ENCODE peak calls at places on chromosomes 11 and 22, in four cellular contexts. J is K562, U is GM12878, D is HepG2. P is an unnamed sample.

GRCh38 chr11:95267814-95268213 is 36.8 kb upstream of the SESN3 start:
- DNase-seq in U (no peak), D (no peak), J (no peak), P (no peak)

GRCh38 chr11:113240389-113240788 is 74.0 kb upstream of the TTC12 start:
- DNase-seq in U (no peak), D (no peak), J (no peak), P (no peak)

GRCh38 chr11:76131585-76131984 is 74.7 kb downstream of the WNT11 start:
- DNase-seq in U (no peak), J (no peak), D (no peak), P (no peak)

GRCh38 chr11:32334822-32335221 is 100.5 kb downstream of the WT1 start:
- DNase-seq in J (peak; percentile 40), D (peak; percentile 45), U (no peak), P (no peak)

GRCh38 chr22:24180316-24181087 is 785 bp upstream of the SUSD2 start:
- DNase-seq in J (no peak), D (no peak), U (no peak), P (no peak)

GRCh38 chr11:114846040-114846791 is 167.9 kb downstream of the NXPE2 start:
- DNase-seq in J (no peak), D (no peak), U (no peak), P (no peak)

GRCh38 chr11:116930177-116930576 is 92.8 kb upstream of the APOA1 start:
- DNase-seq in J (no peak), U (no peak), D (peak; percentile 21), P (no peak)

GRCh38 chr11:134573857-134574256 is 161.8 kb upstream of the B3GAT1 start:
- DNase-seq in D (no peak), J (no peak), U (no peak), P (no peak)

GRCh38 chr11:66950113-66950535 is 8.1 kb downstream of the PC start:
- DNase-seq in U (no peak), D (peak; percentile 87), J (peak; percentile 79), P (peak; percentile 48)

GRCh38 chr22:29311468-29312217 is 3.9 kb downstream of the RASL10A start:
- DNase-seq in D (no peak), U (no peak), J (no peak), P (no peak)

GRCh38 chr22:45335021-45335818 is 25.5 kb downstream of the FAM118A start:
- DNase-seq in J (no peak), U (no peak), D (no peak), P (peak; percentile 33)

GRCh38 chr22:45335854-45336492 is 26.2 kb downstream of the FAM118A start:
- DNase-seq in U (no peak), D (no peak), J (no peak), P (no peak)

GRCh38 chr22:45338795-45339194 is 29.1 kb downstream of the FAM118A start:
- DNase-seq in D (no peak), J (no peak), U (no peak), P (no peak)

GRCh38 chr22:45337536-45337935 is 27.8 kb downstream of the FAM118A start:
- DNase-seq in D (no peak), J (no peak), U (no peak), P (no peak)

GRCh38 chr22:45336971-45337431 is 27.3 kb downstream of the FAM118A start:
- DNase-seq in J (no peak), D (no peak), U (no peak), P (no peak)
- TF ChIP-seq BHLHE40 in J (no peak), D (no peak), U (no peak), P (no peak)

GRCh38 chr22:37161442-37161841 is 11.7 kb upstream of the IL2RB start:
- DNase-seq in J (peak; percentile 59), U (no peak), D (peak; percentile 18), P (peak; percentile 48)

GRCh38 chr22:37163618-37164534 is 14.2 kb upstream of the IL2RB start:
- DNase-seq in J (no peak), D (no peak), U (peak; percentile 90), P (no peak)

GRCh38 chr22:37164535-37164887 is 14.8 kb upstream of the IL2RB start:
- DNase-seq in U (no peak), D (no peak), J (no peak), P (no peak)

GRCh38 chr22:37163096-37163489 is 13.4 kb upstream of the IL2RB start:
- DNase-seq in D (no peak), U (no peak), J (no peak), P (no peak)

DNA sequence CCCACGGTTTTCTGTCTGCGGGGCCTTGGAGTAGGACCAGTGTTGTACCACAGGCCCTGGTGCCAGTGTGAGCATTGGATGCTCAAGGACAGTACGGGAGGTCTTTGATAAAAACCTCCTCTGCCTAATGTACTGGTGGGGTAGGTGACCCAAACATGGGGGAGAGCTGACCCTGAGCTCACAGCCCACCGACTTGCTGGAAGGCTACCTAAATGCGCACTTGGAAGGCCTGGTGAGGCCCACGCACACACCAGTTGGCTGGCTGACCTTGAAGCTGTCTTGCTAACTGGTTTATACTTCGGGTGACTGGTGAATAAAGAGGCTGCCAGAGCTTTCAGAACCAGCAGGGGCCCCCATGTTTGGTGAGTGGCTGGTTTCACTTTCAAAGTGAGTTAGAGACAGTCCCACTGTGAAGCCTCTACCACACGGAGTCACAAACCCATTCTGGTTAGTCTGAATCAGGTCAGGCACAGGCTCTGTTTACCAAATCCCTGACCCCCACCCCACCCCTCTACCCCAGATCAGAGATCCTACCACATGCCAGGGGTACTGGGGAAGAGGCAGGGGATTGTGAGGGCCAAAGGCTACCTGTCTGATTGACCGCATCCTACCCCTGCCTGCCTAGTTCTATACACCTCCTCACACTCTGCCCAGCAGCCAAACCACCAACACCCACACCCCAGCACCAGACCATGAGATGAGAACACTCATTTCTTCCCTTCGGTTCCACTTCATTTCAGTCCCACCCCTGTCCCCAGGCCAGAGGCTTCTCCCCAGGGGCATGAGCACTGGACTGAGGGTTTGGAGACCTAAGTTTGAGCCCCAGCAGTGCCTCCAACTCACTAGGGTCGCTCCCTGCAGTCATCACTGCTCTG is 12.7 kb upstream of the IL2RB start:
- DNase-seq in J (no peak), D (no peak), U (peak; percentile 98), P (no peak)
- TF ChIP-seq TARDBP in J (no peak), D (no peak), U (no peak), P (no peak)

GRCh38 chr11:102882389-102883024 is 7.7 kb upstream of the MMP12 start:
- DNase-seq in J (no peak), D (no peak), U (peak; percentile 64), P (no peak)
- TF ChIP-seq BHLHE40 in J (no peak), D (no peak), U (no peak), P (no peak)

DNA sequence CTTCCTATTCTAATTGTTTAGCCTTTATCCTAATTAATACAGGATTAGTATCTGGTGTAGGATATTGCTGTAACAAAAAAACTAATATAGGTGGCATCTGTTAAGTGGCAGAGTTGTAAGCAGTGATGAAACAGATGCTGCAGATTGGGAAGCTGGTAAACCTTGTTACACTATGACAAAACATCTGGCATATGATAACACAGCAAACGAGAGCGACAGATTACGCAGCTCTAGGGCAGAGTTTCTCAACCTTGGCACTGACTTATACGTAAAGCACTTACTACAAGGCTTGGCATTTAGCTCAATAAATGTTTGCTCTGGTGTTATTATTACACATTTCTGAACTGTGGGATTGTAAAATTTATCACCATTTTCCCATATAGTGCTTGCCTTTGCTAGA is 137.0 kb downstream of the ATG16L2 start:
- DNase-seq in U (no peak), J (no peak), D (no peak), P (no peak)
- TF ChIP-seq TARDBP in U (no peak), J (no peak), D (no peak), P (no peak)

GRCh38 chr11:56624661-56625110 is 10.0 kb upstream of the OR5M1 start:
- DNase-seq in D (peak; percentile 55), U (peak; percentile 30), J (peak; percentile 6), P (peak; percentile 4)
- TF ChIP-seq BHLHE40 in D (no peak), U (no peak), J (no peak), P (no peak)

GRCh38 chr11:1218788-1219445 is 3.9 kb upstream of the MUC5B start:
- DNase-seq in J (no peak), U (no peak), D (no peak), P (no peak)
- TF ChIP-seq TARDBP in J (no peak), U (no peak), D (no peak), P (no peak)

GRCh38 chr11:82191690-82192089 is 542.0 kb downstream of the FAM181B start:
- DNase-seq in J (no peak), U (no peak), D (no peak), P (no peak)
- TF ChIP-seq BHLHE40 in J (no peak), U (no peak), D (no peak), P (no peak)

P was measured in HEK293T.